ENCODE peak calls at places on chromosomes 12 and 14, in nine cellular contexts. One of them, this sample, is unnamed.

GRCh38 chr12:122062832-122063690 is 15.5 kb upstream of the MLXIP start:
- DNase-seq in cardiac fibroblast: peak; percentile 90
- DNase-seq in fibroblast of the aortic adventitia: peak; percentile 89
- DNase-seq in activated T-helper 1 cell treated with Interleukin-2 at 50 U/mL for 16 hours: no peak
- DNase-seq in SK-N-DZ: peak; percentile 79
- DNase-seq in GM23248: peak; percentile 58
- DNase-seq in neural crest cell: no peak
- DNase-seq in H54: peak; percentile 68
- DNase-seq in NCI-H1105 treated with DMSO at 0.1 percent for 48 hours: no peak
- DNase-seq in this sample: peak; percentile 86

GRCh38 chr14:67270354-67270753 is 29.1 kb downstream of the PALS1 start:
- DNase-seq in cardiac fibroblast: peak; percentile 38
- DNase-seq in fibroblast of the aortic adventitia: no peak
- DNase-seq in activated T-helper 1 cell treated with Interleukin-2 at 50 U/mL for 16 hours: no peak
- DNase-seq in SK-N-DZ: no peak
- DNase-seq in GM23248: peak; percentile 45
- DNase-seq in neural crest cell: no peak
- DNase-seq in H54: no peak
- DNase-seq in NCI-H1105 treated with DMSO at 0.1 percent for 48 hours: no peak
- DNase-seq in this sample: no peak

GRCh38 chr14:101478096-101478495 is 83.2 kb upstream of the DIO3 start:
- DNase-seq in cardiac fibroblast: no peak
- DNase-seq in fibroblast of the aortic adventitia: no peak
- DNase-seq in activated T-helper 1 cell treated with Interleukin-2 at 50 U/mL for 16 hours: no peak
- DNase-seq in SK-N-DZ: no peak
- DNase-seq in GM23248: no peak
- DNase-seq in neural crest cell: no peak
- DNase-seq in H54: no peak
- DNase-seq in NCI-H1105 treated with DMSO at 0.1 percent for 48 hours: no peak
- DNase-seq in this sample: peak; percentile 21

GRCh38 chr12:122527478-122527944 is 462 bp downstream of the KNTC1 start:
- DNase-seq in cardiac fibroblast: peak; percentile 19
- DNase-seq in fibroblast of the aortic adventitia: no peak
- DNase-seq in activated T-helper 1 cell treated with Interleukin-2 at 50 U/mL for 16 hours: no peak
- DNase-seq in SK-N-DZ: no peak
- DNase-seq in GM23248: peak; percentile 56
- DNase-seq in neural crest cell: no peak
- DNase-seq in H54: no peak
- DNase-seq in NCI-H1105 treated with DMSO at 0.1 percent for 48 hours: peak; percentile 32
- DNase-seq in this sample: no peak

GRCh38 chr12:1922075-1922709 is 3.7 kb upstream of the CACNA2D4 start:
- DNase-seq in cardiac fibroblast: no peak
- DNase-seq in fibroblast of the aortic adventitia: no peak
- DNase-seq in activated T-helper 1 cell treated with Interleukin-2 at 50 U/mL for 16 hours: no peak
- DNase-seq in SK-N-DZ: no peak
- DNase-seq in GM23248: no peak
- DNase-seq in neural crest cell: no peak
- DNase-seq in H54: no peak
- DNase-seq in NCI-H1105 treated with DMSO at 0.1 percent for 48 hours: no peak
- DNase-seq in this sample: peak; percentile 57

GRCh38 chr14:22653012-22653621 is 9.0 kb upstream of the OR6J1 start:
- DNase-seq in cardiac fibroblast: peak; percentile 85
- DNase-seq in fibroblast of the aortic adventitia: peak; percentile 88
- DNase-seq in activated T-helper 1 cell treated with Interleukin-2 at 50 U/mL for 16 hours: peak; percentile 14
- DNase-seq in SK-N-DZ: peak; percentile 65
- DNase-seq in GM23248: peak; percentile 87
- DNase-seq in neural crest cell: peak; percentile 63
- DNase-seq in H54: peak; percentile 43
- DNase-seq in NCI-H1105 treated with DMSO at 0.1 percent for 48 hours: peak; percentile 53
- DNase-seq in this sample: peak; percentile 40

GRCh38 chr14:82394916-82395315 is 861.3 kb upstream of the SEL1L start:
- DNase-seq in cardiac fibroblast: no peak
- DNase-seq in fibroblast of the aortic adventitia: no peak
- DNase-seq in activated T-helper 1 cell treated with Interleukin-2 at 50 U/mL for 16 hours: no peak
- DNase-seq in SK-N-DZ: peak; percentile 2
- DNase-seq in GM23248: no peak
- DNase-seq in neural crest cell: no peak
- DNase-seq in H54: no peak
- DNase-seq in NCI-H1105 treated with DMSO at 0.1 percent for 48 hours: peak; percentile 68
- DNase-seq in this sample: no peak

GRCh38 chr12:124422570-124423523 is 128.0 kb downstream of the RFLNA start:
- DNase-seq in cardiac fibroblast: peak; percentile 99
- DNase-seq in fibroblast of the aortic adventitia: peak; percentile 99
- DNase-seq in activated T-helper 1 cell treated with Interleukin-2 at 50 U/mL for 16 hours: no peak
- DNase-seq in SK-N-DZ: no peak
- DNase-seq in GM23248: peak; percentile 97
- DNase-seq in neural crest cell: no peak
- DNase-seq in H54: peak; percentile 97
- DNase-seq in NCI-H1105 treated with DMSO at 0.1 percent for 48 hours: no peak
- DNase-seq in this sample: peak; percentile 98

GRCh38 chr12:1094714-1095113 is 103.7 kb downstream of the ERC1 start:
- DNase-seq in cardiac fibroblast: no peak
- DNase-seq in fibroblast of the aortic adventitia: no peak
- DNase-seq in activated T-helper 1 cell treated with Interleukin-2 at 50 U/mL for 16 hours: no peak
- DNase-seq in SK-N-DZ: no peak
- DNase-seq in GM23248: no peak
- DNase-seq in neural crest cell: no peak
- DNase-seq in H54: no peak
- DNase-seq in NCI-H1105 treated with DMSO at 0.1 percent for 48 hours: no peak
- DNase-seq in this sample: no peak

GRCh38 chr12:105453306-105453705 is 122.8 kb downstream of the C12orf75 start:
- DNase-seq in cardiac fibroblast: no peak
- DNase-seq in fibroblast of the aortic adventitia: no peak
- DNase-seq in activated T-helper 1 cell treated with Interleukin-2 at 50 U/mL for 16 hours: no peak
- DNase-seq in SK-N-DZ: no peak
- DNase-seq in GM23248: peak; percentile 42
- DNase-seq in neural crest cell: no peak
- DNase-seq in H54: no peak
- DNase-seq in NCI-H1105 treated with DMSO at 0.1 percent for 48 hours: no peak
- DNase-seq in this sample: no peak

GRCh38 chr12:20320552-20320951 is 47.8 kb upstream of the PDE3A start:
- DNase-seq in cardiac fibroblast: no peak
- DNase-seq in fibroblast of the aortic adventitia: no peak
- DNase-seq in activated T-helper 1 cell treated with Interleukin-2 at 50 U/mL for 16 hours: no peak
- DNase-seq in SK-N-DZ: no peak
- DNase-seq in GM23248: no peak
- DNase-seq in neural crest cell: no peak
- DNase-seq in H54: no peak
- DNase-seq in NCI-H1105 treated with DMSO at 0.1 percent for 48 hours: no peak
- DNase-seq in this sample: no peak

GRCh38 chr12:44749566-44749965 is 126.5 kb downstream of the NELL2 start:
- DNase-seq in cardiac fibroblast: no peak
- DNase-seq in fibroblast of the aortic adventitia: no peak
- DNase-seq in activated T-helper 1 cell treated with Interleukin-2 at 50 U/mL for 16 hours: no peak
- DNase-seq in SK-N-DZ: peak; percentile 59
- DNase-seq in GM23248: no peak
- DNase-seq in neural crest cell: no peak
- DNase-seq in H54: no peak
- DNase-seq in NCI-H1105 treated with DMSO at 0.1 percent for 48 hours: no peak
- DNase-seq in this sample: no peak

GRCh38 chr12:47216150-47216677 is 136.5 kb upstream of the AMIGO2 start:
- DNase-seq in cardiac fibroblast: no peak
- DNase-seq in fibroblast of the aortic adventitia: no peak
- DNase-seq in activated T-helper 1 cell treated with Interleukin-2 at 50 U/mL for 16 hours: peak; percentile 58
- DNase-seq in SK-N-DZ: no peak
- DNase-seq in GM23248: no peak
- DNase-seq in neural crest cell: no peak
- DNase-seq in H54: no peak
- DNase-seq in NCI-H1105 treated with DMSO at 0.1 percent for 48 hours: no peak
- DNase-seq in this sample: no peak

This sample was measured in tibial artery.